ENCODE peak calls at places on chromosomes 7 and 10, in seven cellular contexts. W is activated CD4-positive, alpha-beta memory T cell treated with anti-CD3 and anti-CD28 coated beads for 36 hours; T is Caki2; D is HFFc6; X is iPS-NIHi11; G is colonic mucosa; P is naive thymus-derived CD8-positive, alpha-beta T cell. N is an unnamed sample.

GRCh38 chr10:80472234-80473095 is 18.4 kb downstream of the TSPAN14 start:
- DNase-seq in D (peak), T (peak), G (no peak), P (no peak), W (peak), X (no peak), N (no peak)

GRCh38 chr7:140506788-140507464 is 27.6 kb upstream of the MKRN1 start:
- DNase-seq in P (no peak), W (no peak), T (no peak), X (peak), G (no peak), D (peak), N (no peak)

GRCh38 chr7:132243463-132243862 is 332.8 kb downstream of the PLXNA4 start:
- DNase-seq in W (no peak), X (no peak), G (no peak), P (no peak), D (no peak), T (no peak), N (no peak)

GRCh38 chr7:144468990-144469732 is 65.7 kb upstream of the NOBOX start:
- DNase-seq in D (no peak), P (no peak), X (no peak), W (no peak), G (no peak), T (no peak), N (no peak)

GRCh38 chr10:97734021-97734420 is 2.9 kb upstream of the ZFYVE27 start:
- DNase-seq in T (no peak), D (no peak), G (no peak), W (no peak), X (no peak), P (no peak), N (no peak)

GRCh38 chr7:82506702-82507101 is 63.1 kb upstream of the CACNA2D1 start:
- DNase-seq in W (no peak), X (no peak), G (no peak), T (no peak), P (no peak), D (no peak), N (peak)

GRCh38 chr7:128003787-128004186 is 27.4 kb downstream of the LRRC4 start:
- DNase-seq in X (no peak), T (no peak), W (no peak), D (no peak), P (no peak), G (no peak), N (no peak)

GRCh38 chr10:57654856-57655255 is 612.8 kb downstream of the IPMK start:
- DNase-seq in G (no peak), P (no peak), T (no peak), D (no peak), X (no peak), W (no peak), N (no peak)

GRCh38 chr10:33484787-33485186 is 150.3 kb upstream of the NRP1 start:
- DNase-seq in D (no peak), T (no peak), X (no peak), W (no peak), P (no peak), G (no peak), N (no peak)

GRCh38 chr10:113230018-113230610 is 280.1 kb downstream of the TCF7L2 start:
- DNase-seq in T (no peak), P (no peak), G (no peak), X (no peak), W (no peak), D (no peak), N (no peak)

GRCh38 chr10:13450078-13450477 is 78.7 kb downstream of the BEND7 start:
- DNase-seq in T (no peak), X (no peak), W (no peak), D (peak), G (no peak), P (no peak), N (no peak)

GRCh38 chr7:159114096-159114495 is 30.6 kb downstream of the VIPR2 start:
- DNase-seq in D (no peak), G (no peak), T (no peak), P (no peak), X (no peak), W (no peak), N (no peak)

GRCh38 chr7:158702196-158702595 is 2.4 kb downstream of the NCAPG2 start:
- DNase-seq in T (no peak), G (no peak), D (no peak), W (no peak), P (no peak), X (peak), N (no peak)

GRCh38 chr7:97390915-97391593 is 273.6 kb downstream of the SDHAF3 start:
- DNase-seq in G (no peak), X (no peak), W (no peak), T (peak), D (no peak), P (no peak), N (no peak)

GRCh38 chr10:128629111-128630096 is 503.2 kb upstream of the MKI67 start:
- DNase-seq in X (no peak), G (no peak), P (no peak), D (no peak), T (peak), W (no peak), N (peak)

GRCh38 chr7:27207348-27207985 is 7.6 kb upstream of the HOXA13 start:
- DNase-seq in P (no peak), W (no peak), D (no peak), T (no peak), G (peak), X (no peak), N (no peak)

GRCh38 chr10:92594194-92594593 is 1.3 kb downstream of the KIF11 start:
- DNase-seq in W (no peak), D (no peak), T (peak), G (no peak), P (no peak), X (no peak), N (no peak)

GRCh38 chr10:70858759-70859158 is 29.6 kb downstream of the PCBD1 start:
- DNase-seq in G (no peak), D (no peak), W (no peak), P (no peak), T (no peak), X (no peak), N (no peak)

GRCh38 chr7:140702774-140703173 is 6.3 kb downstream of the NDUFB2 start:
- DNase-seq in G (no peak), W (no peak), D (no peak), P (no peak), T (no peak), X (no peak), N (no peak)

GRCh38 chr10:133565441-133566294 is at the start of gene SYCE1:
- DNase-seq in X (no peak), W (no peak), P (no peak), G (no peak), D (no peak), T (no peak), N (no peak)

GRCh38 chr7:38656976-38657375 is 25.8 kb upstream of the AMPH start:
- DNase-seq in T (no peak), X (no peak), G (no peak), D (no peak), P (no peak), W (no peak), N (no peak)

GRCh38 chr7:12699299-12699698 is 11.9 kb downstream of the ARL4A start:
- DNase-seq in W (no peak), X (no peak), P (no peak), D (no peak), G (no peak), T (no peak), N (no peak)

GRCh38 chr7:38186593-38187314 is 8.7 kb downstream of the STARD3NL start:
- DNase-seq in X (no peak), W (no peak), P (no peak), G (no peak), D (peak), T (no peak), N (no peak)

GRCh38 chr7:157792241-157792950 is 455.6 kb downstream of the DNAJB6 start:
- DNase-seq in X (no peak), W (no peak), T (no peak), G (no peak), D (no peak), P (no peak), N (no peak)

GRCh38 chr10:75137533-75138438 is 26.3 kb downstream of the SAMD8 start:
- DNase-seq in G (no peak), W (peak), D (peak), P (no peak), X (no peak), T (peak), N (no peak)

N was measured in posterior vena cava.